ENCODE peak calls at places on chromosomes 11 and 22, in four cellular contexts. Q is KG1, R is GM03348, B is endodermal cell. L is an unnamed sample.

GRCh38 chr11:6926208-6927029 is at the start of gene ZNF215:
- DNase-seq in Q (no peak), R (peak), B (peak), L (peak)

GRCh38 chr11:120057028-120057330 is 80.9 kb downstream of the TRIM29 start:
- DNase-seq in Q (no peak), R (no peak), B (peak), L (no peak)

GRCh38 chr11:130369713-130370112 is 55.0 kb upstream of the ZBTB44 start:
- DNase-seq in Q (no peak), R (no peak), B (no peak), L (no peak)

GRCh38 chr11:83472328-83472727 is 186.2 kb upstream of the CCDC90B start:
- DNase-seq in Q (no peak), R (no peak), B (no peak), L (no peak)

GRCh38 chr11:10529279-10529678 is 11.7 kb downstream of the RNF141 start:
- DNase-seq in Q (no peak), R (peak), B (no peak), L (no peak)

GRCh38 chr11:83641511-83641910 is 355.3 kb upstream of the CCDC90B start:
- DNase-seq in Q (no peak), R (peak), B (peak), L (peak)

GRCh38 chr11:111733655-111734088 is 32.5 kb downstream of the PPP2R1B start:
- DNase-seq in Q (no peak), R (peak), B (peak), L (peak)

GRCh38 chr11:123239371-123240150 is 44.5 kb upstream of the CLMP start:
- DNase-seq in Q (no peak), R (peak), B (no peak), L (no peak)

GRCh38 chr11:126898802-126899201 is 101.8 kb downstream of the KIRREL3 start:
- DNase-seq in Q (no peak), R (no peak), B (no peak), L (no peak)

GRCh38 chr22:19941365-19942070 is at the start of the genes COMT and TXNRD2:
- DNase-seq in Q (peak), R (peak), B (no peak), L (peak)

GRCh38 chr22:29314537-29315285 is 786 bp downstream of the RASL10A start:
- DNase-seq in Q (no peak), R (no peak), B (peak), L (no peak)

GRCh38 chr11:17703951-17704350 is 15.4 kb upstream of the MYOD1 start:
- DNase-seq in Q (no peak), R (no peak), B (no peak), L (no peak)

GRCh38 chr11:68040121-68040956 is 1.5 kb downstream of the TCIRG1 start:
- DNase-seq in Q (peak), R (peak), B (peak), L (peak)

GRCh38 chr22:21865041-21865440 is 2.4 kb downstream of the MAPK1 start:
- DNase-seq in Q (no peak), R (peak), B (no peak), L (peak)

GRCh38 chr11:75083217-75083605 is 13.5 kb downstream of the OR2AT4 start:
- DNase-seq in Q (no peak), R (no peak), B (no peak), L (no peak)

GRCh38 chr11:37474889-37475288 is 876.9 kb upstream of the RAG2 start:
- DNase-seq in Q (no peak), R (no peak), B (no peak), L (no peak)

GRCh38 chr22:42399315-42400271 is 32.6 kb downstream of the NFAM1 start:
- DNase-seq in Q (peak), R (no peak), B (peak), L (no peak)

GRCh38 chr22:49677495-49677889 is 150.2 kb downstream of the BRD1 start:
- DNase-seq in Q (no peak), R (no peak), B (no peak), L (no peak)

GRCh38 chr11:46039990-46040389 is 81.3 kb downstream of the PHF21A start:
- DNase-seq in Q (no peak), R (peak), B (no peak), L (peak)

GRCh38 chr11:61172353-61172752 is 11.1 kb upstream of the VPS37C start:
- DNase-seq in Q (no peak), R (no peak), B (no peak), L (no peak)

GRCh38 chr11:126197277-126197939 is 14.0 kb downstream of the RPUSD4 start:
- DNase-seq in Q (no peak), R (no peak), B (no peak), L (no peak)